ENCODE peak calls at places on chromosomes 3 and 15, in five cellular contexts. K is IMR-90, H is H1, G is neuronal stem cell, W is H9. O is an unnamed sample.
A peak's percentile ranks its signal among the peaks of the same experiment; 100 is the strongest.

GRCh38 chr3:163779396-163780344 is 1298.6 kb downstream of the SI start:
- DNase-seq in K (no peak), H (peak; percentile 19), G (no peak), W (peak; percentile 47), O (peak; percentile 58)

GRCh38 chr3:157248590-157249425 is 88.9 kb upstream of the CCNL1 start:
- DNase-seq in K (peak; percentile 94), H (no peak), G (peak; percentile 26), W (no peak), O (peak; percentile 77)

GRCh38 chr3:112958749-112959560 is 15.9 kb downstream of the CD200R1 start:
- DNase-seq in K (no peak), H (no peak), G (no peak), W (no peak), O (no peak)

GRCh38 chr3:134144694-134145093 is 106.0 kb downstream of the RYK start:
- DNase-seq in K (no peak), H (no peak), G (no peak), W (no peak), O (peak; percentile 30)

GRCh38 chr3:71371282-71371681 is 212.2 kb downstream of the FOXP1 start:
- DNase-seq in K (no peak), H (no peak), G (no peak), W (no peak), O (no peak)

GRCh38 chr15:32872606-32873291 is 154.9 kb downstream of the GREM1 start:
- DNase-seq in K (peak; percentile 96), H (no peak), G (no peak), W (no peak), O (no peak)

GRCh38 chr3:113516115-113516505 is 1.2 kb upstream of the SPICE1 start:
- DNase-seq in K (no peak), H (no peak), G (no peak), W (no peak), O (no peak)

GRCh38 chr3:71121429-71122167 is 461.9 kb downstream of the FOXP1 start:
- DNase-seq in K (no peak), H (no peak), G (no peak), W (no peak), O (peak; percentile 38)

GRCh38 chr3:142850395-142851023 is 38.4 kb downstream of the PCOLCE2 start:
- DNase-seq in K (peak; percentile 66), H (no peak), G (no peak), W (no peak), O (peak; percentile 47)

GRCh38 chr3:134985841-134986520 is 190.9 kb downstream of the EPHB1 start:
- DNase-seq in K (no peak), H (no peak), G (no peak), W (no peak), O (peak; percentile 41)

GRCh38 chr15:27863000-27863399 is 236.1 kb downstream of the OCA2 start:
- DNase-seq in K (no peak), H (no peak), G (no peak), W (no peak), O (no peak)

DNA sequence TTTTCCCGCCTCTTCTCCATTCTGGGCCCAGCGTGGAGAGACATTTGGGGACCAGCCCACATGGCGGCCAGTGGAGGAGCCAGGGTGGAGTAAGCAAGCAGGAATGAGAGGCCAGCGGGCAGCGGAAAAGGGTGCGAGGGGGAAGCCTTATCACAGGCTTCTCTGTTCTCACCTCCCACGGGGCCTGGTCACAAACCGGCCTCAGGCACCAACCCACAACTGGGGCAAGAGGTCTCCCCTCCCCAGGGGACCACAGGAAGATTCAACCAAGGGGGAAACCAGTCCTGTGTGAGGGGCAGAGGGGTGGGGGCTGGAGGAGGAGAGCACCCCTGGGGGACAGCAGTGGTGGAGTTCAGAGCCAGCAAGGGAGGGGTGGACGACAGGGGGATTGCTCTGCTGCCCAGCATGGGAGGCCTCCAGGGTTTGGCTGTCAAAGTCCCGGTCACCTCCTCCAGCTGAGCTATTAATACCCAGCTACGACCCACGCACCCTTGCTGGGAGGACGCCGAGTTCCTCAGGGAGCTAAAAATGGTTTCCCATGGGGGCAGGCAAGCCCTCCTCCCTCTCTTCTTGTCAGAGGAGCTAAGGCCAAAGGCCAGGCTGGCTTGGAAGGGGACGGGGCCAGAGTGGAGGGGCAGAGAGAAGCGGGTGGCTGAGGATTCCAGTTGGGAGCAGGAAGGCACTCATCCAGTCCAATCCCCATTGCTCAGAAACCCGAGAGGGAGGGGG is 23.8 kb upstream of the RPL29 start:
- DNase-seq in K (no peak), H (no peak), G (no peak), W (no peak), O (no peak)
- H3K27ac ChIP-seq in K (no peak overlapping the region), H (no peak overlapping the region), G (no peak overlapping the region), W (no peak overlapping the region), O (no peak overlapping the region)

DNA sequence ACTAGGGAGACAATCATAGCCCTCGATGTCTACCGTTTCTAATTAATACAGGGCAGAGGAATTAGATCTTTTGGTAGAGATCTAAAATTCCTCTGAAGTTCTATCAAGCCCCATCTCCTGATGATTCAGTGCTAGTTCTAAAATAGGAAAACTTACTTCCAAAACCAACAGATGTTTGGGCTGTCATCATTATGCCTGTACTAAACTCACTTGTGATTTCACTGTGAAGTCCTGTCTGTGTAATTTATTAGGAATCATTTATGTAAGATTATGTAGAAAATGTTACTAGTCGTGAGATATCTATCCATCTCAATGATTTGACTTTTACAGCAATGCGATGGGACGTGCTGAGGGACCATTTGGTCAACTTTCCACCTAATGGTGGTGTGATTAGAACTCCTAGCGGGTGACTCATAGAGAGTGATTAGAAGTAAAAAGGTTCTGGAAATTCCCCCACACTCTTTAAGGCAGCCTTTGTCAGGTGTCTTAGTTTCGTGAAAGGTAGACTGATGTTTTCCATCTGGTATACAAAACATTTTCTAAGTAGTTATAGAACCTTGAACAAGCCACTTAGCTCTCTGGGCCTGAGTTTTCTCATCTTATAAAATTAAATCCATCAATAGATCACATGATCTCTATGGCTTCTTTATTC is 34.2 kb downstream of the LIPC start:
- DNase-seq in K (peak; percentile 52), H (no peak), G (no peak), W (no peak), O (no peak)
- H2AK5ac ChIP-seq in K (peak overlapping the region; percentile 98), H (no peak overlapping the region), G (no peak overlapping the region), W (no peak overlapping the region), O (no peak overlapping the region)

GRCh38 chr3:141279074-141279945 is 47.7 kb downstream of the PXYLP1 start:
- DNase-seq in K (peak; percentile 50), H (no peak), G (no peak), W (no peak), O (peak; percentile 58)
- H2BK5ac ChIP-seq in K (no peak overlapping the region), H (no peak overlapping the region), G (no peak overlapping the region), W (no peak overlapping the region), O (no peak overlapping the region)

DNA sequence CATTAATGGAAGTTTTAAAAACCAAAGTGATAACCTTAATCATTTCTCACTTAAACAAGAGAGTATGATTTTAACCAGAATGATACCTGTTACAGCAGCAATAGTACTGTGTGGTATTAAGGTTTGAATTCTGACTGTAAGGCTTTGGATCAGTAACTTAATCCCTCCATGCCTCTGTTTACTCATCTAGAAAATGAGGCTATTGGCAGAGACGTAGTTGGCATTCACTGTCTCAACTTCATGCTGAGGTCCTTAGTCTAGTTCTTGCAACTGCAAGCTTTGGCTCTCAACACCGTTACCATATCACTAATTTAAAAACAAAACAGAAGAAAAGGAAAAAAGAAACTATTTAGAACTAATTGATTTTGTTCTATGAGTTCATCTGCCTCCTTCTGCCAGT is 875.4 kb downstream of the MCTP2 start:
- DNase-seq in K (no peak), H (no peak), G (no peak), W (no peak), O (no peak)
- H3K27ac ChIP-seq in K (no peak overlapping the region), H (no peak overlapping the region), G (no peak overlapping the region), W (no peak overlapping the region), O (no peak overlapping the region)

DNA sequence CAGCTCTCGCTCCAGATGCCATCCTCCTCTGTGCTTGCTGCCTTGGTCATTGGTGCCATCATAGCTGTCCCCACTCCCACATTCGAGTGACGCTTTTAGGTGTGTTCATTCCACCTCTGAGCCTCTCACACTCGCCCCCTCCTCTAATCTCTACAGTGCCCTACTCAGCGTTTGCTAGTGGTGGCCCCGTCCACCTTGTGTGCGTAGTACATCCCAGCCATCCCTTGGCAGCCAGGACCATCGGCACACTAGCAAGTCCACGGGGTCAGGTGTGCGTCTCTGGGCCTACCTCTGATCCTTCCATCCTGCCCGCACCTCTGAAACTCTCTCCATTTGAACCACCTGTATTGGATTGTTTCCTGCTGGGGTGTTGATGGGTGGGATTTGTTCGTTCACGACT is 54.2 kb upstream of the RGMA start:
- DNase-seq in K (no peak), H (no peak), G (no peak), W (no peak), O (no peak)
- H2AK5ac ChIP-seq in K (no peak overlapping the region), H (no peak overlapping the region), G (no peak overlapping the region), W (no peak overlapping the region), O (no peak overlapping the region)

DNA sequence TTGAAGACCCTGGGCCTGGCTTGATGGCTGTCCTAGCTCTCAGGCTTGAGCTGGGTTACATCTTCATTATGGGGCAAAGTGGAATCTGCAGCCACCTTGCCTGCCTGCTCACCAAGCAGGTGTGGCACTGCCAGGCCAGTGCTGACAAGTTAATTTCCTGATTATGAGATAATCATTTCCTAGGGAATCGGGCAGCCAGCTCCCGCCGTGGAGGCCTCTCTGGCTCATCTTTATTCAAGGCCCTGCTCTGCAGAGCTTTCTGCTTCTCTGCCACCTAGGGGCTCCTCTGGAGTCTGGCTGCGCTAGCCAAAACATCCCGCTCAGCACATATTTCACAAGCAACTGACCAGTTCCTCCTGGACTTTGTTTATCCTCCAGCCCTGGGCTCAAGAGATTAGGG is 9.9 kb downstream of the LOXL1 start:
- DNase-seq in K (peak; percentile 83), H (no peak), G (no peak), W (no peak), O (no peak)
- H2BK5ac ChIP-seq in K (peak overlapping the region; percentile 70), H (no peak overlapping the region), G (no peak overlapping the region), W (no peak overlapping the region), O (no peak overlapping the region)

GRCh38 chr15:99037646-99038045 is 30.1 kb upstream of the PGPEP1L start:
- DNase-seq in K (no peak), H (no peak), G (no peak), W (no peak), O (no peak)
- H3K27ac ChIP-seq in K (no peak overlapping the region), H (no peak overlapping the region), G (no peak overlapping the region), W (no peak overlapping the region), O (no peak overlapping the region)

DNA sequence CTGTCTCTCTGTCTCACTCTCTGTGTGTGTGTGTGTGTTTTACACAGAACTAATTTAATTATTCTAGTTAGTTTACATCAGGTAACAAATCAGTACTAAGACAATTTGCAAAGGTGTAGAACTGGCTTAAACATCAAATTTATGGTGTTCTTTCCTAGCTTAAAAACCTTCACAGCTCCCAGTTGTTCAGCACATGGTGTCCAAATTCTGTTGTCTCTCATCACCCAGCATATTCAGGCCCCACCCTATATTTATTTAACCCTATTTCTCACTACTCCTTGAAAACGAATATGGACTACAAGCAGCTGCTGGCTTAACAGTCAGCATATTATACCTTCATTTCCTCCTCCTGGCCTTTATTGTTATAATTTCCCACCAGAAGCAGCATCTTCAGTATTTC is 1.1 kb downstream of the IL20RB start:
- DNase-seq in K (no peak), H (no peak), G (no peak), W (no peak), O (no peak)
- H2AK5ac ChIP-seq in K (no peak overlapping the region), H (no peak overlapping the region), G (no peak overlapping the region), W (no peak overlapping the region), O (no peak overlapping the region)